ENCODE peak calls at places on chromosomes 12 and 14, in seven cellular contexts. H, Q, N, P, Z, G and L are unnamed samples.

GRCh38 chr12:105445261-105446015 is 114.9 kb downstream of the C12orf75 start:
- DNase-seq in H (no peak), Z (no peak), P (peak; percentile 48), N (peak; percentile 23), G (no peak), Q (no peak), L (no peak)

GRCh38 chr12:52175411-52176350 is 16.1 kb downstream of the KRT80 start:
- DNase-seq in N (no peak), P (peak; percentile 78), H (no peak), Q (no peak), Z (no peak), G (no peak), L (no peak)

GRCh38 chr12:110743571-110744093 is 941 bp upstream of the PPP1CC start:
- DNase-seq in Z (peak; percentile 43), G (peak; percentile 66), N (no peak), Q (no peak), H (peak; percentile 70), P (peak; percentile 48), L (peak; percentile 20)

GRCh38 chr14:100190126-100190525 is 30.7 kb upstream of the DEGS2 start:
- DNase-seq in N (no peak), G (no peak), P (peak; percentile 33), Z (no peak), H (no peak), Q (no peak), L (no peak)

GRCh38 chr14:84643438-84643837 is 886.5 kb upstream of the FLRT2 start:
- DNase-seq in P (no peak), G (no peak), Q (no peak), N (no peak), H (no peak), Z (no peak), L (no peak)

GRCh38 chr12:128823916-128824839 is at the start of gene SLC15A4:
- DNase-seq in P (peak; percentile 91), H (peak; percentile 98), Q (peak; percentile 86), G (peak; percentile 98), Z (peak; percentile 97), N (peak; percentile 97), L (peak; percentile 94)

GRCh38 chr14:104697317-104697703 is 7.9 kb downstream of the INF2 start:
- DNase-seq in Z (no peak), H (no peak), Q (no peak), G (no peak), N (no peak), P (no peak), L (no peak)

GRCh38 chr12:124993568-124994434 is at the start of gene BRI3BP:
- DNase-seq in H (peak; percentile 86), G (peak; percentile 72), N (peak; percentile 75), P (peak; percentile 53), Z (peak; percentile 63), Q (peak; percentile 68), L (peak; percentile 83)

GRCh38 chr12:20830456-20830855 is 20.0 kb downstream of the SLCO1B3 start:
- DNase-seq in Z (no peak), N (no peak), G (no peak), H (no peak), P (no peak), Q (no peak), L (no peak)

GRCh38 chr12:1645819-1646218 is 16.8 kb downstream of the WNT5B start:
- DNase-seq in G (no peak), H (no peak), N (no peak), Z (no peak), Q (no peak), P (no peak), L (no peak)
- H3K36me3 ChIP-seq in G (no peaks in the 10 kb centered on the region), H (no peaks in the 10 kb centered on the region), N (peaks cover 24% of the 10 kb centered on the region), Z (no peaks in the 10 kb centered on the region), Q (no peaks in the 10 kb centered on the region), P (no peaks in the 10 kb centered on the region), L (peaks cover 1% of the 10 kb centered on the region)

GRCh38 chr14:92450351-92451070 is 63.1 kb upstream of the RIN3 start:
- DNase-seq in P (no peak), Z (no peak), N (no peak), G (no peak), Q (no peak), H (no peak), L (no peak)

GRCh38 chr14:92453691-92454090 is 59.9 kb upstream of the RIN3 start:
- DNase-seq in N (no peak), P (no peak), G (no peak), H (no peak), Q (no peak), Z (no peak), L (no peak)

GRCh38 chr14:92452471-92452870 is 61.1 kb upstream of the RIN3 start:
- DNase-seq in G (no peak), N (no peak), P (no peak), Q (no peak), Z (no peak), H (no peak), L (no peak)

GRCh38 chr14:92451245-92451644 is 62.3 kb upstream of the RIN3 start:
- DNase-seq in N (peak; percentile 36), Q (no peak), H (no peak), P (no peak), G (no peak), Z (no peak), L (no peak)

GRCh38 chr14:92451755-92452154 is 61.8 kb upstream of the RIN3 start:
- DNase-seq in G (no peak), N (no peak), H (no peak), P (no peak), Q (no peak), Z (no peak), L (no peak)
- H3K4me3 ChIP-seq in G (no peak overlapping the region), N (no peak overlapping the region), H (no peak overlapping the region), P (no peak overlapping the region), Q (no peak overlapping the region), Z (no peak overlapping the region), L (no peak overlapping the region)

GRCh38 chr14:20295067-20295466 is 10.7 kb downstream of the TTC5 start:
- DNase-seq in P (no peak), G (no peak), H (no peak), Z (no peak), N (no peak), Q (no peak), L (peak; percentile 40)

DNA sequence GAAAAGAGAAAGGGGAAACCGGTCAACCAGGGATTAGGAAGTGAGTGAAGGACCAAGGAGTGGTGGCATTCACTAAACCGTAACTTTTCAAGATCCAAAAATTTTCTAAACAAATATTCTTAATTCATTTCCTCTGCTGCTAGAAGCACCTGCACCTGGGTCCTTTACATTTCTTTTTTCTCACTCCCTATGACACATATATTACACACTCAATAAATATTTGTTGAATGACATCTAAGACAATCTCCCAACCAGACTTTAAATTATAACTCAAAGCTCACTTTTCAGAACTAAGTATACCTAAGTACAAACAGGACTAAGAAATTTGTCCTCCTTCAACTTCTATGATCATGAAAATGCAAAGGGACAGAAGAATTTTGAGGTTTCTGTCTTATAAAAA is 11.1 kb downstream of the TTC5 start:
- DNase-seq in N (no peak), H (no peak), Q (no peak), G (no peak), P (no peak), Z (no peak), L (no peak)
- H3K36me3 ChIP-seq in N (peaks cover 61% of the 10 kb centered on the region), H (no peaks in the 10 kb centered on the region), Q (peaks cover 82% of the 10 kb centered on the region), G (peaks cover 96% of the 10 kb centered on the region), P (peaks cover 26% of the 10 kb centered on the region), Z (peaks cover 27% of the 10 kb centered on the region), L (peaks cover 6% of the 10 kb centered on the region)

GRCh38 chr12:57134949-57135348 is 6.7 kb downstream of the LRP1 start:
- DNase-seq in G (no peak), Z (no peak), P (no peak), H (no peak), Q (no peak), N (no peak), L (no peak)

GRCh38 chr12:57133916-57134315 is 5.6 kb downstream of the LRP1 start:
- DNase-seq in G (no peak), P (no peak), H (no peak), N (peak; percentile 22), Z (peak; percentile 68), Q (no peak), L (no peak)

GRCh38 chr12:57131896-57132744 is 3.8 kb downstream of the LRP1 start:
- DNase-seq in N (no peak), G (no peak), Z (no peak), Q (no peak), P (no peak), H (no peak), L (no peak)

GRCh38 chr12:57130941-57131340 is 2.7 kb downstream of the LRP1 start:
- DNase-seq in H (no peak), Q (no peak), Z (no peak), G (no peak), P (no peak), N (no peak), L (no peak)

GRCh38 chr12:57133013-57133569 is 4.8 kb downstream of the LRP1 start:
- DNase-seq in G (no peak), Z (no peak), P (no peak), H (no peak), Q (no peak), N (no peak), L (no peak)
- H3K4me3 ChIP-seq in G (no peak overlapping the region), Z (peak overlapping the region; percentile 78), P (no peak overlapping the region), H (no peak overlapping the region), Q (no peak overlapping the region), N (no peak overlapping the region), L (no peak overlapping the region)